ENCODE peak calls at places on chromosomes 13 and 19, in nine cellular contexts. N is activated CD8-positive, alpha-beta T cell treated with anti-CD3 and anti-CD28 coated beads, Interleukin-2, amount 10 ng/mL, durations not matched to agents 7 days and 5 days; J is stromal cell of bone marrow; Q is ELR; B is breast epithelium; W is omental fat pad; U is T follicular helper cell; P is Calu3; X is activated T-cell treated with anti-CD3 and anti-CD28 coated beads for 1 hour. H is an unnamed sample.
A peak's percentile ranks its signal among the peaks of the same experiment; 100 is the strongest.

GRCh38 chr19:48556163-48556562 is 4.2 kb downstream of the SULT2B1 start:
- DNase-seq in J (peak; percentile 44), B (no peak), U (no peak), N (no peak), X (no peak), Q (peak; percentile 80), W (no peak), P (peak; percentile 62), H (no peak)

GRCh38 chr13:27442071-27442647 is 8.2 kb downstream of the MTIF3 start:
- DNase-seq in X (no peak), W (no peak), P (no peak), B (no peak), Q (no peak), U (peak; percentile 29), N (no peak), J (no peak), H (no peak)

GRCh38 chr13:80630685-80631121 is 289.8 kb upstream of the SPRY2 start:
- DNase-seq in P (no peak), B (no peak), N (no peak), U (no peak), X (no peak), W (no peak), J (peak; percentile 19), Q (peak; percentile 43), H (no peak)

GRCh38 chr13:44197791-44198770 is 175.5 kb upstream of the SERP2 start:
- DNase-seq in P (no peak), B (no peak), N (peak; percentile 35), Q (peak; percentile 38), W (no peak), X (no peak), U (no peak), J (no peak), H (no peak)

GRCh38 chr19:56983148-56983547 is 136.6 kb upstream of the USP29 start:
- DNase-seq in X (no peak), P (no peak), W (no peak), J (no peak), N (no peak), U (no peak), B (no peak), Q (no peak), H (no peak)

GRCh38 chr13:101838305-101838835 is 385.9 kb downstream of the ITGBL1 start:
- DNase-seq in X (no peak), N (no peak), B (no peak), J (no peak), U (no peak), P (no peak), W (no peak), Q (peak; percentile 8), H (no peak)

GRCh38 chr13:47119568-47120080 is 222.8 kb upstream of the HTR2A start:
- DNase-seq in U (no peak), J (no peak), P (no peak), W (no peak), B (no peak), Q (peak; percentile 41), N (no peak), X (no peak), H (no peak)

GRCh38 chr19:14103310-14103709 is 12.8 kb upstream of the SAMD1 start:
- DNase-seq in J (no peak), W (no peak), P (no peak), B (no peak), Q (no peak), U (no peak), X (no peak), N (no peak), H (no peak)

GRCh38 chr19:19445288-19445687 is 39.8 kb downstream of the GATAD2A start:
- DNase-seq in J (no peak), W (no peak), N (no peak), P (no peak), X (no peak), B (no peak), Q (no peak), U (no peak), H (no peak)

GRCh38 chr19:2952953-2953481 is 8.2 kb upstream of the ZNF77 start:
- DNase-seq in U (no peak), N (no peak), Q (no peak), B (peak; percentile 74), X (no peak), J (no peak), W (no peak), P (peak; percentile 75), H (no peak)

GRCh38 chr13:95457294-95457693 is 95.2 kb upstream of the CLDN10 start:
- DNase-seq in P (no peak), Q (peak; percentile 16), U (no peak), X (no peak), N (no peak), J (no peak), B (no peak), W (no peak), H (no peak)

GRCh38 chr13:42865703-42866102 is 84.3 kb downstream of the FAM216B start:
- DNase-seq in U (no peak), X (no peak), P (no peak), W (no peak), N (no peak), Q (no peak), B (no peak), J (no peak), H (no peak)

GRCh38 chr13:61774903-61775302 is 359.3 kb upstream of the PCDH20 start:
- DNase-seq in W (no peak), Q (no peak), P (no peak), X (no peak), B (no peak), U (no peak), N (no peak), J (no peak), H (no peak)

GRCh38 chr13:24459234-24459633 is 53.3 kb downstream of the PARP4 start:
- DNase-seq in W (no peak), N (no peak), B (no peak), P (no peak), X (no peak), U (no peak), J (peak; percentile 57), Q (peak; percentile 4), H (no peak)

GRCh38 chr13:40483601-40484000 is 182.8 kb downstream of the FOXO1 start:
- DNase-seq in J (no peak), X (no peak), W (no peak), Q (no peak), B (no peak), P (no peak), U (no peak), N (no peak), H (no peak)

GRCh38 chr13:113157929-113158747 is at the start of gene PROZ:
- DNase-seq in X (no peak), W (no peak), B (no peak), U (no peak), J (no peak), Q (no peak), N (no peak), P (no peak), H (no peak)

GRCh38 chr19:14774373-14774772 is 4.0 kb downstream of the ADGRE2 start:
- DNase-seq in U (no peak), B (peak; percentile 7), W (no peak), Q (no peak), P (no peak), N (no peak), J (no peak), X (no peak), H (no peak)

GRCh38 chr19:58397533-58398037 is 2.1 kb downstream of the RNF225 start:
- DNase-seq in J (no peak), P (no peak), N (no peak), Q (no peak), U (no peak), X (no peak), W (no peak), B (no peak), H (no peak)

GRCh38 chr13:39012608-39013007 is 22.0 kb upstream of the STOML3 start:
- DNase-seq in N (no peak), B (no peak), U (no peak), Q (no peak), W (no peak), J (no peak), X (no peak), P (no peak), H (no peak)

GRCh38 chr19:18373892-18374629 is 11.9 kb upstream of the GDF15 start:
- DNase-seq in J (peak; percentile 94), X (peak; percentile 20), W (peak; percentile 81), B (peak; percentile 77), P (peak; percentile 91), Q (peak; percentile 99), N (peak; percentile 87), U (no peak), H (peak; percentile 92)

GRCh38 chr19:801030-801860 is 4.0 kb downstream of the PTBP1 start:
- DNase-seq in U (no peak), B (no peak), W (no peak), X (no peak), J (no peak), Q (no peak), N (peak; percentile 36), P (peak; percentile 38), H (peak; percentile 30)

GRCh38 chr13:49608932-49609331 is 19.4 kb upstream of the ARL11 start:
- DNase-seq in P (no peak), B (no peak), X (no peak), Q (no peak), W (no peak), U (no peak), N (no peak), J (no peak), H (no peak)

GRCh38 chr13:77136902-77137420 is 110.0 kb upstream of the FBXL3 start:
- DNase-seq in N (no peak), P (no peak), B (no peak), J (peak; percentile 2), X (no peak), W (no peak), U (no peak), Q (peak; percentile 50), H (no peak)

GRCh38 chr19:42333975-42334696 is 8.7 kb downstream of the MEGF8 start:
- DNase-seq in X (no peak), P (no peak), Q (no peak), U (no peak), B (no peak), W (no peak), N (no peak), J (no peak), H (no peak)

GRCh38 chr19:16368385-16369305 is 44.0 kb downstream of the KLF2 start:
- DNase-seq in U (peak; percentile 82), J (no peak), W (no peak), Q (no peak), X (peak; percentile 59), P (no peak), B (no peak), N (peak; percentile 81), H (no peak)

GRCh38 chr19:19461671-19462622 is 53.4 kb downstream of the TSSK6 start:
- DNase-seq in J (no peak), W (no peak), P (peak; percentile 9), Q (no peak), N (peak; percentile 50), B (no peak), U (no peak), X (no peak), H (peak; percentile 79)

GRCh38 chr19:11558881-11559828 is at the start of gene ELOF1:
- DNase-seq in Q (peak; percentile 99), P (peak; percentile 94), X (peak; percentile 97), U (peak; percentile 95), N (peak; percentile 98), J (peak; percentile 94), W (peak; percentile 83), B (peak; percentile 96), H (peak; percentile 98)

GRCh38 chr13:110044521-110045200 is 258.3 kb upstream of the IRS2 start:
- DNase-seq in W (no peak), B (no peak), J (peak; percentile 32), U (no peak), N (no peak), Q (no peak), P (no peak), X (no peak), H (no peak)

GRCh38 chr13:40236566-40237168 is 429.8 kb downstream of the FOXO1 start:
- DNase-seq in X (no peak), B (no peak), Q (no peak), N (no peak), W (no peak), J (no peak), U (no peak), P (no peak), H (peak; percentile 67)

GRCh38 chr13:81562598-81562997 is 1221.7 kb upstream of the SPRY2 start:
- DNase-seq in B (no peak), Q (no peak), J (no peak), W (no peak), N (no peak), P (no peak), U (no peak), X (no peak), H (no peak)

GRCh38 chr19:29400917-29401711 is 124.7 kb upstream of the VSTM2B start:
- DNase-seq in X (no peak), Q (no peak), W (no peak), J (no peak), U (no peak), N (no peak), P (no peak), B (no peak), H (no peak)

H was measured in ascending aorta.